ENCODE peak calls at places on chromosomes 2 and 18, in eight cellular contexts. L is H1, O is IMR-90, T is trophoblast cell, Q is left lung, Y is vagina, I is lower lobe of right lung, F is SJSA1. C is an unnamed sample.
A peak's percentile ranks its signal among the peaks of the same experiment; 100 is the strongest.

GRCh38 chr2:150191349-150191748 is 296.1 kb downstream of the RND3 start:
- DNase-seq in L (no peak), Y (no peak), T (no peak), I (no peak), F (peak; percentile 21), Q (no peak), O (peak; percentile 75), C (no peak)

GRCh38 chr2:174952607-174953006 is 52.6 kb downstream of the CHN1 start:
- DNase-seq in Y (no peak), O (peak; percentile 71), F (no peak), T (no peak), Q (no peak), L (no peak), I (no peak), C (no peak)

GRCh38 chr2:171318463-171318934 is 115.3 kb downstream of the METTL8 start:
- DNase-seq in I (no peak), L (no peak), O (peak; percentile 28), Y (no peak), T (no peak), Q (no peak), F (no peak), C (peak; percentile 15)

GRCh38 chr18:69567813-69568488 is 167.3 kb downstream of the DOK6 start:
- DNase-seq in F (no peak), L (no peak), O (no peak), I (no peak), Q (peak; percentile 63), Y (no peak), T (no peak), C (no peak)

GRCh38 chr18:22983175-22983574 is 50.0 kb downstream of the RBBP8 start:
- DNase-seq in L (no peak), O (peak; percentile 64), Q (no peak), I (no peak), F (peak; percentile 14), Y (no peak), T (peak; percentile 62), C (no peak)

GRCh38 chr2:178101321-178102079 is 10.7 kb upstream of the RBM45 start:
- DNase-seq in T (no peak), Q (no peak), O (peak; percentile 1), L (no peak), I (no peak), Y (no peak), F (no peak), C (no peak)

GRCh38 chr2:216535454-216535995 is 36.9 kb downstream of the RPL37A start:
- DNase-seq in O (peak; percentile 99), Y (no peak), T (peak; percentile 19), L (no peak), F (peak; percentile 87), Q (no peak), I (peak; percentile 61), C (peak; percentile 78)

GRCh38 chr2:26640781-26641564 is at the start of gene CIB4:
- DNase-seq in O (no peak), Q (no peak), I (no peak), L (no peak), T (peak; percentile 66), F (no peak), Y (no peak), C (no peak)

GRCh38 chr2:172179045-172179742 is 76.5 kb upstream of the DLX2 start:
- DNase-seq in L (no peak), O (peak; percentile 35), Q (no peak), I (no peak), T (no peak), F (peak; percentile 22), Y (no peak), C (no peak)

GRCh38 chr2:230920167-230920566 is 4.9 kb downstream of the GPR55 start:
- DNase-seq in Q (no peak), Y (no peak), O (no peak), F (no peak), I (no peak), T (no peak), L (no peak), C (no peak)

GRCh38 chr18:46169464-46169941 is 65.3 kb downstream of the HAUS1 start:
- DNase-seq in Q (no peak), F (peak; percentile 67), Y (no peak), I (no peak), L (no peak), T (no peak), O (peak; percentile 83), C (no peak)

GRCh38 chr2:27249891-27250651 is 12.8 kb downstream of the SLC30A3 start:
- DNase-seq in T (peak; percentile 25), I (peak; percentile 68), L (peak; percentile 57), Q (peak; percentile 86), Y (no peak), F (no peak), O (peak; percentile 31), C (peak; percentile 45)

GRCh38 chr2:159516241-159516758 is 100.0 kb downstream of the BAZ2B start:
- DNase-seq in Y (no peak), L (no peak), F (peak; percentile 47), T (peak; percentile 43), O (peak; percentile 17), I (no peak), Q (no peak), C (no peak)

GRCh38 chr2:43139996-43140621 is 86.3 kb downstream of the ZFP36L2 start:
- DNase-seq in T (no peak), L (no peak), F (no peak), Y (no peak), O (no peak), I (no peak), Q (no peak), C (peak; percentile 73)

GRCh38 chr2:224257176-224257575 is 144.7 kb downstream of the FAM124B start:
- DNase-seq in T (no peak), O (peak; percentile 48), L (no peak), I (no peak), Q (no peak), Y (no peak), F (no peak), C (no peak)

GRCh38 chr2:224248944-224249371 is 152.9 kb downstream of the FAM124B start:
- DNase-seq in O (peak; percentile 20), Y (no peak), Q (no peak), L (no peak), F (no peak), I (no peak), T (no peak), C (no peak)

GRCh38 chr2:224252601-224253000 is 149.3 kb downstream of the FAM124B start:
- DNase-seq in O (peak; percentile 75), Y (no peak), I (no peak), T (no peak), L (no peak), F (no peak), Q (no peak), C (no peak)

GRCh38 chr2:224253464-224253863 is 148.4 kb downstream of the FAM124B start:
- DNase-seq in F (no peak), I (no peak), T (no peak), Y (no peak), O (no peak), L (no peak), Q (no peak), C (no peak)
- H3K4me3 ChIP-seq in F (no peak overlapping the region), I (no peak overlapping the region), T (no peak overlapping the region), Y (no peak overlapping the region), O (no peak overlapping the region), L (no peak overlapping the region), Q (no peak overlapping the region), C (no peak overlapping the region)

GRCh38 chr2:55334728-55335127 is 65.7 kb upstream of the MTIF2 start:
- DNase-seq in O (no peak), Y (no peak), Q (no peak), F (no peak), T (no peak), I (no peak), L (no peak), C (no peak)
- H3K27ac ChIP-seq in O (no peak overlapping the region), Y (no peak overlapping the region), Q (no peak overlapping the region), F (no peak overlapping the region), T (no peak overlapping the region), I (no peak overlapping the region), L (no peak overlapping the region), C (no peak overlapping the region)

DNA sequence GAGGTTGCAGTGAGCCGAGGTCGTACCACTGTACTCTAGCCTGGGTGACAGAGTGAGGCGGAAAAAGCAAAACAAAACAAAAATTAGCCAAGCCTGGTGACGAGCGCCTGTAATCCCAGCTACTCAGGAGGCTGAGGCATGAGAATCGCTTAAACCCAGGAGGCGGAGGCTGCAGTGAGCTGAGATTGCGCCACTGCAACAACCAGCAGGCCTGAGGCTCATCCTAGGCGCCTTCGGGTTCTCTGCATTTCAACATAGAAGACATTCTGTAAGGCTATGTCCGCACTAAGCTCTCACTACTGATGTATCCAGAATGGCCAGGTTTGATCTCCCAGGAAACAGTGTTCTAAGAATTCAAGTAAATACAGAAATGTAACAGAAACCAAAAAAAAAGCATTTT is 23.5 kb downstream of the PTPN2 start:
- DNase-seq in Q (no peak), L (no peak), I (no peak), F (no peak), O (no peak), T (peak; percentile 85), Y (no peak), C (no peak)
- H3K4me1 ChIP-seq in Q (peaks cover 6% of the 10 kb centered on the region), L (peaks cover 3% of the 10 kb centered on the region), I (peaks cover 45% of the 10 kb centered on the region), F (peaks cover 11% of the 10 kb centered on the region), O (peaks cover 5% of the 10 kb centered on the region), T (peaks cover 5% of the 10 kb centered on the region), Y (peaks cover 12% of the 10 kb centered on the region), C (peaks cover 7% of the 10 kb centered on the region)

GRCh38 chr2:12452211-12452610 is 264.5 kb upstream of the TRIB2 start:
- DNase-seq in I (no peak), Y (no peak), L (no peak), F (peak; percentile 34), T (peak; percentile 7), Q (no peak), O (peak; percentile 96), C (no peak)

GRCh38 chr2:12457831-12458230 is 258.9 kb upstream of the TRIB2 start:
- DNase-seq in Q (no peak), I (no peak), O (peak; percentile 54), F (no peak), T (peak; percentile 71), Y (no peak), L (no peak), C (no peak)

GRCh38 chr2:12455626-12456025 is 261.1 kb upstream of the TRIB2 start:
- DNase-seq in O (peak; percentile 35), F (no peak), I (no peak), T (no peak), L (no peak), Q (no peak), Y (no peak), C (no peak)

GRCh38 chr2:12453731-12454130 is 263.0 kb upstream of the TRIB2 start:
- DNase-seq in F (no peak), O (no peak), Q (no peak), T (no peak), L (no peak), I (no peak), Y (no peak), C (no peak)

DNA sequence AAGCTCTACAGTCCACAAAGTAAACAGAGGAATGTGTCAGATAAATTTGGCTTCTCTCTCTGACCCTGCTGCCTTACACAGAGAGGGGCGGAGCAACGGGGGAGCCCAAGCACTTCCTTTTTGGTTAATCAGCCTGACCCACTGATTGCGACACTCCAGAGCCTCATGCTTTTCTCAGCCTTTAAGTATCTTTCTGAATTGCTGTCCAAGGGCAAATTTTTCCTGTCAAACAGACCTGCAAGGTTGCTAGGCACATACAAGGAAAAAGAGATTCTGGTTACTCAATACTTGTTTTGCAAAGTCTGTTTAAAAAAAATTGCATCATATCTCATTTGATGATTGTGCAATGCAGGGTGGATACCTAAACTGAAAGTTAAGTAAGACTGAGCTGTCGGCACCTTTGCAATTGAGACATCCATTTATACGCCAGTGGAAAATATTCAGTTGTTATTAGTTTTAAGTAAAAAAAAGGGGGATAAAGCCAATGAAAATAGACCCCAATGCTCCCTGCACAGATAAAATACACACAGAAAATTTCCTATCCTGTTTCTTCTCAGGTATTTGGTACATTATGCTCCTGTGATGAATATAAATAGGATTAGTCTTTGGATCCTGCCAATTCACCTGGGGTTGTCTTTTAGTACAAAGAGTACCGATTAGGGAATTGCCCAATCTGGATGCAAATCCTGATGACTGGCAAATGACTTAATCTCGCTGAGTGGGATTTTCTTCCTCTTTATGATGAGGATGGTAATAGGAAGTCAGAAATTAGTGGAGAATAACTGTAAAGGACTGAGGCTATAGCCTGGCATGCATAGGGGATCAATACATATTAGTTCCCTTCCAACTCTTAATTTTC is 260.2 kb upstream of the TRIB2 start:
- DNase-seq in I (peak; percentile 95), T (peak; percentile 100), Q (peak; percentile 91), Y (no peak), F (no peak), O (peak; percentile 99), L (no peak), C (peak; percentile 79)
- H3K4me3 ChIP-seq in I (peak overlapping the region; percentile 24), T (no peak overlapping the region), Q (no peak overlapping the region), Y (peak overlapping the region; percentile 16), F (no peak overlapping the region), O (no peak overlapping the region), L (no peak overlapping the region), C (peak overlapping the region; percentile 28)

C was measured in heart right ventricle.